ENCODE peak calls at places on chromosomes 3 and 15, in six cellular contexts. One of them, this sample, is unnamed.

GRCh38 chr15:73732911-73733310 is 20.2 kb downstream of the INSYN1 start:
- DNase-seq in pancreas: no peak
- DNase-seq in Calu3: no peak
- DNase-seq in AG09309: no peak
- DNase-seq in mesothelial cell of epicardium: no peak
- DNase-seq in left ventricle myocardium inferior: no peak
- DNase-seq in this sample: no peak

GRCh38 chr15:100596792-100597191 is 5.2 kb downstream of the LINS1 start:
- DNase-seq in pancreas: no peak
- DNase-seq in Calu3: no peak
- DNase-seq in AG09309: no peak
- DNase-seq in mesothelial cell of epicardium: no peak
- DNase-seq in left ventricle myocardium inferior: no peak
- DNase-seq in this sample: no peak

GRCh38 chr15:75763137-75763611 is 50.5 kb upstream of the CSPG4 start:
- DNase-seq in pancreas: no peak
- DNase-seq in Calu3: no peak
- DNase-seq in AG09309: no peak
- DNase-seq in mesothelial cell of epicardium: no peak
- DNase-seq in left ventricle myocardium inferior: no peak
- DNase-seq in this sample: no peak

GRCh38 chr3:194741916-194742315 is 56.2 kb downstream of the FAM43A start:
- DNase-seq in pancreas: no peak
- DNase-seq in Calu3: no peak
- DNase-seq in AG09309: no peak
- DNase-seq in mesothelial cell of epicardium: no peak
- DNase-seq in left ventricle myocardium inferior: no peak
- DNase-seq in this sample: no peak

GRCh38 chr15:100311099-100311751 is 30.6 kb downstream of the ADAMTS17 start:
- DNase-seq in pancreas: no peak
- DNase-seq in Calu3: no peak
- DNase-seq in AG09309: no peak
- DNase-seq in mesothelial cell of epicardium: no peak
- DNase-seq in left ventricle myocardium inferior: peak; percentile 39
- DNase-seq in this sample: no peak

GRCh38 chr3:33032937-33033336 is 64.0 kb downstream of the GLB1 start:
- DNase-seq in pancreas: no peak
- DNase-seq in Calu3: peak; percentile 45
- DNase-seq in AG09309: no peak
- DNase-seq in mesothelial cell of epicardium: no peak
- DNase-seq in left ventricle myocardium inferior: no peak
- DNase-seq in this sample: no peak

GRCh38 chr3:191051037-191051436 is 148.0 kb upstream of the OSTN start:
- DNase-seq in pancreas: no peak
- DNase-seq in Calu3: no peak
- DNase-seq in AG09309: no peak
- DNase-seq in mesothelial cell of epicardium: no peak
- DNase-seq in left ventricle myocardium inferior: no peak
- DNase-seq in this sample: no peak

GRCh38 chr3:140629351-140630137 is 48.3 kb upstream of the TRIM42 start:
- DNase-seq in pancreas: no peak
- DNase-seq in Calu3: peak; percentile 71
- DNase-seq in AG09309: peak; percentile 93
- DNase-seq in mesothelial cell of epicardium: no peak
- DNase-seq in left ventricle myocardium inferior: no peak
- DNase-seq in this sample: no peak

GRCh38 chr3:129023909-129024308 is 22.8 kb downstream of the EFCC1 start:
- DNase-seq in pancreas: no peak
- DNase-seq in Calu3: peak; percentile 60
- DNase-seq in AG09309: no peak
- DNase-seq in mesothelial cell of epicardium: no peak
- DNase-seq in left ventricle myocardium inferior: no peak
- DNase-seq in this sample: no peak

GRCh38 chr3:100440895-100441294 is 39.6 kb downstream of the LNP1 start:
- DNase-seq in pancreas: no peak
- DNase-seq in Calu3: no peak
- DNase-seq in AG09309: no peak
- DNase-seq in mesothelial cell of epicardium: no peak
- DNase-seq in left ventricle myocardium inferior: no peak
- DNase-seq in this sample: no peak

GRCh38 chr3:143307613-143308183 is 188.1 kb downstream of the CHST2 start:
- DNase-seq in pancreas: no peak
- DNase-seq in Calu3: no peak
- DNase-seq in AG09309: peak; percentile 24
- DNase-seq in mesothelial cell of epicardium: no peak
- DNase-seq in left ventricle myocardium inferior: no peak
- DNase-seq in this sample: no peak

GRCh38 chr15:64163662-64164362 is 990 bp upstream of the PPIB start:
- DNase-seq in pancreas: no peak
- DNase-seq in Calu3: no peak
- DNase-seq in AG09309: no peak
- DNase-seq in mesothelial cell of epicardium: no peak
- DNase-seq in left ventricle myocardium inferior: no peak
- DNase-seq in this sample: no peak

GRCh38 chr15:60585743-60586708 is 107.1 kb upstream of the ICE2 start:
- DNase-seq in pancreas: no peak
- DNase-seq in Calu3: peak; percentile 76
- DNase-seq in AG09309: no peak
- DNase-seq in mesothelial cell of epicardium: peak; percentile 43
- DNase-seq in left ventricle myocardium inferior: no peak
- DNase-seq in this sample: peak; percentile 57

GRCh38 chr15:68409736-68410370 is 22.1 kb downstream of the ITGA11 start:
- DNase-seq in pancreas: no peak
- DNase-seq in Calu3: no peak
- DNase-seq in AG09309: no peak
- DNase-seq in mesothelial cell of epicardium: peak; percentile 19
- DNase-seq in left ventricle myocardium inferior: no peak
- DNase-seq in this sample: no peak

GRCh38 chr15:84878504-84878903 is 6.0 kb upstream of the SLC28A1 start:
- DNase-seq in pancreas: peak; percentile 59
- DNase-seq in Calu3: peak; percentile 72
- DNase-seq in AG09309: peak; percentile 4
- DNase-seq in mesothelial cell of epicardium: peak; percentile 51
- DNase-seq in left ventricle myocardium inferior: peak; percentile 60
- DNase-seq in this sample: peak; percentile 73

GRCh38 chr3:62318365-62318751 is 55.0 kb downstream of the FEZF2 start:
- DNase-seq in pancreas: no peak
- DNase-seq in Calu3: peak; percentile 1
- DNase-seq in AG09309: no peak
- DNase-seq in mesothelial cell of epicardium: no peak
- DNase-seq in left ventricle myocardium inferior: no peak
- DNase-seq in this sample: no peak

GRCh38 chr15:70095387-70096214 is 2.1 kb downstream of the TLE3 start:
- DNase-seq in pancreas: peak; percentile 59
- DNase-seq in Calu3: no peak
- DNase-seq in AG09309: no peak
- DNase-seq in mesothelial cell of epicardium: peak; percentile 60
- DNase-seq in left ventricle myocardium inferior: no peak
- DNase-seq in this sample: peak; percentile 67

GRCh38 chr3:165545059-165545458 is 292.2 kb downstream of the BCHE start:
- DNase-seq in pancreas: no peak
- DNase-seq in Calu3: no peak
- DNase-seq in AG09309: no peak
- DNase-seq in mesothelial cell of epicardium: no peak
- DNase-seq in left ventricle myocardium inferior: no peak
- DNase-seq in this sample: no peak

GRCh38 chr3:121796970-121797369 is 37.9 kb downstream of the IQCB1 start:
- DNase-seq in pancreas: no peak
- DNase-seq in Calu3: no peak
- DNase-seq in AG09309: no peak
- DNase-seq in mesothelial cell of epicardium: no peak
- DNase-seq in left ventricle myocardium inferior: no peak
- DNase-seq in this sample: no peak

GRCh38 chr15:42121667-42122066 is 27.3 kb upstream of the PLA2G4D start:
- DNase-seq in pancreas: no peak
- DNase-seq in Calu3: no peak
- DNase-seq in AG09309: no peak
- DNase-seq in mesothelial cell of epicardium: no peak
- DNase-seq in left ventricle myocardium inferior: no peak
- DNase-seq in this sample: no peak

GRCh38 chr3:134370611-134371451 is 3.4 kb downstream of the AMOTL2 start:
- DNase-seq in pancreas: no peak
- DNase-seq in Calu3: no peak
- DNase-seq in AG09309: no peak
- DNase-seq in mesothelial cell of epicardium: no peak
- DNase-seq in left ventricle myocardium inferior: no peak
- DNase-seq in this sample: no peak

GRCh38 chr3:110413291-110413690 is 658.3 kb upstream of the NECTIN3 start:
- DNase-seq in pancreas: no peak
- DNase-seq in Calu3: no peak
- DNase-seq in AG09309: no peak
- DNase-seq in mesothelial cell of epicardium: no peak
- DNase-seq in left ventricle myocardium inferior: no peak
- DNase-seq in this sample: no peak

GRCh38 chr3:188164248-188164687 is 10.3 kb downstream of the LPP start:
- DNase-seq in pancreas: peak; percentile 36
- DNase-seq in Calu3: peak; percentile 90
- DNase-seq in AG09309: no peak
- DNase-seq in mesothelial cell of epicardium: no peak
- DNase-seq in left ventricle myocardium inferior: no peak
- DNase-seq in this sample: no peak

GRCh38 chr3:73401058-73401457 is 223.7 kb downstream of the PDZRN3 start:
- DNase-seq in pancreas: no peak
- DNase-seq in Calu3: no peak
- DNase-seq in AG09309: no peak
- DNase-seq in mesothelial cell of epicardium: no peak
- DNase-seq in left ventricle myocardium inferior: no peak
- DNase-seq in this sample: no peak

GRCh38 chr3:149343951-149344350 is 10.5 kb upstream of the TM4SF18 start:
- DNase-seq in pancreas: no peak
- DNase-seq in Calu3: peak; percentile 46
- DNase-seq in AG09309: no peak
- DNase-seq in mesothelial cell of epicardium: no peak
- DNase-seq in left ventricle myocardium inferior: no peak
- DNase-seq in this sample: no peak

GRCh38 chr15:101087172-101087769 is 164.6 kb downstream of the CHSY1 start:
- DNase-seq in pancreas: no peak
- DNase-seq in Calu3: no peak
- DNase-seq in AG09309: no peak
- DNase-seq in mesothelial cell of epicardium: no peak
- DNase-seq in left ventricle myocardium inferior: no peak
- DNase-seq in this sample: no peak

GRCh38 chr3:15426579-15427118 is 695 bp downstream of the METTL6 start:
- DNase-seq in pancreas: no peak
- DNase-seq in Calu3: no peak
- DNase-seq in AG09309: no peak
- DNase-seq in mesothelial cell of epicardium: no peak
- DNase-seq in left ventricle myocardium inferior: no peak
- DNase-seq in this sample: no peak

DNA sequence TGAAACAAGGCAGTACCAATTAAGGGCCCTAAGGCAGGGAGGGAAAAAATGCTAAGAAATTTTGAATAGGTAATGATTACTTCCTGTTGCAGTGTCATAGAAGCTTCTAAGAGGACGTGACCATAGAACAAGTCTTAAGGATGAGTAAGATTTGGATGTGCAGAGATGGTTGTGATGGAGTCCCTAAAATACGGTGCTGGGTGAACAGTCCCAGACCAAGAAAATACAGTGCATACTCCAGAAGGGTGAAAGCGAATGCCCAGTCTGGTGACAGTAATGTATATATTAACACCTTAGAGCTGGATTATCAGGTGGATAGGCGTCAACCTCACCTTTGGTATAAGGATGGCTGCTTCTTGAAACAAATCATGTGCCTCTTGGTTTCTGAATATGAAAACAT is 101.3 kb upstream of the TP63 start:
- DNase-seq in pancreas: no peak
- DNase-seq in Calu3: no peak
- DNase-seq in AG09309: no peak
- DNase-seq in mesothelial cell of epicardium: no peak
- DNase-seq in left ventricle myocardium inferior: no peak
- DNase-seq in this sample: no peak
- TF ChIP-seq CTCF in pancreas: no peak
- TF ChIP-seq CTCF in Calu3: no peak
- TF ChIP-seq CTCF in AG09309: no peak
- TF ChIP-seq CTCF in mesothelial cell of epicardium: no peak
- TF ChIP-seq CTCF in left ventricle myocardium inferior: no peak
- TF ChIP-seq CTCF in this sample: no peak

GRCh38 chr3:82643948-82644347 is 882.5 kb upstream of the GBE1 start:
- DNase-seq in pancreas: no peak
- DNase-seq in Calu3: peak; percentile 41
- DNase-seq in AG09309: no peak
- DNase-seq in mesothelial cell of epicardium: no peak
- DNase-seq in left ventricle myocardium inferior: no peak
- DNase-seq in this sample: no peak
- TF ChIP-seq CTCF in pancreas: no peak
- TF ChIP-seq CTCF in Calu3: no peak
- TF ChIP-seq CTCF in AG09309: no peak
- TF ChIP-seq CTCF in mesothelial cell of epicardium: no peak
- TF ChIP-seq CTCF in left ventricle myocardium inferior: no peak
- TF ChIP-seq CTCF in this sample: no peak

GRCh38 chr3:77142636-77143035 is 102.7 kb downstream of the ROBO2 start:
- DNase-seq in pancreas: no peak
- DNase-seq in Calu3: no peak
- DNase-seq in AG09309: no peak
- DNase-seq in mesothelial cell of epicardium: no peak
- DNase-seq in left ventricle myocardium inferior: no peak
- DNase-seq in this sample: no peak

GRCh38 chr3:77150028-77150427 is 110.1 kb downstream of the ROBO2 start:
- DNase-seq in pancreas: no peak
- DNase-seq in Calu3: no peak
- DNase-seq in AG09309: no peak
- DNase-seq in mesothelial cell of epicardium: no peak
- DNase-seq in left ventricle myocardium inferior: no peak
- DNase-seq in this sample: no peak

GRCh38 chr3:77150759-77151158 is 110.9 kb downstream of the ROBO2 start:
- DNase-seq in pancreas: no peak
- DNase-seq in Calu3: no peak
- DNase-seq in AG09309: no peak
- DNase-seq in mesothelial cell of epicardium: no peak
- DNase-seq in left ventricle myocardium inferior: no peak
- DNase-seq in this sample: no peak

GRCh38 chr3:77149382-77149781 is 109.5 kb downstream of the ROBO2 start:
- DNase-seq in pancreas: no peak
- DNase-seq in Calu3: no peak
- DNase-seq in AG09309: no peak
- DNase-seq in mesothelial cell of epicardium: no peak
- DNase-seq in left ventricle myocardium inferior: no peak
- DNase-seq in this sample: no peak

GRCh38 chr3:77147836-77148578 is 108.1 kb downstream of the ROBO2 start:
- DNase-seq in pancreas: no peak
- DNase-seq in Calu3: no peak
- DNase-seq in AG09309: no peak
- DNase-seq in mesothelial cell of epicardium: no peak
- DNase-seq in left ventricle myocardium inferior: no peak
- DNase-seq in this sample: no peak
- TF ChIP-seq CTCF in pancreas: no peak
- TF ChIP-seq CTCF in Calu3: no peak
- TF ChIP-seq CTCF in AG09309: no peak
- TF ChIP-seq CTCF in mesothelial cell of epicardium: no peak
- TF ChIP-seq CTCF in left ventricle myocardium inferior: no peak
- TF ChIP-seq CTCF in this sample: no peak

DNA sequence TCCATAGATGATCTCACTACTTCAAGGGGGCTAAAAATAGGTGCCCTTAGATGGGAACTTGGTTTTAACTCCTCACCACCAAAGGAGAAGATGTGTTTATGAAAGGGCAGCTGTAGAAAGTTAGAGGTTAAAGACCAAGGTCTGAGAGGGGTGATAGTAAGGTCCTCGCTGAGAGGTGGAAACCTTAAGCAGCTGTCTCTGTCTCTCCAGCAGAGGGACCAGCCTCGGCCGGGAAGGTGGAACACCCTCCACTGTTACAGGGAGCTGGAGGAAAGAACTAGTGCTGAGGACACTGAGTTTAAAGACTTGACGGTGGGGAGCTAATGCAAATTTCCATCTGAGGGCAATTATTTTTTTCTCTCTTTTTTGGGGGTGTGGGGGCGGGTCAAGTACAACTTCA is 8.9 kb upstream of the RLBP1 start:
- DNase-seq in pancreas: no peak
- DNase-seq in Calu3: no peak
- DNase-seq in AG09309: no peak
- DNase-seq in mesothelial cell of epicardium: no peak
- DNase-seq in left ventricle myocardium inferior: no peak
- DNase-seq in this sample: no peak
- TF ChIP-seq CTCF in pancreas: no peak
- TF ChIP-seq CTCF in Calu3: no peak
- TF ChIP-seq CTCF in AG09309: peak; percentile 23
- TF ChIP-seq CTCF in mesothelial cell of epicardium: no peak
- TF ChIP-seq CTCF in left ventricle myocardium inferior: no peak
- TF ChIP-seq CTCF in this sample: no peak

This sample was measured in glutamatergic neuron.